ENCODE peak calls at places on chromosomes 13 and 19, in six cellular contexts. E is Panc1, K is fibroblast of the aortic adventitia, D is BJ, Z is ELF-1, J is RWPE1. N is an unnamed sample.

GRCh38 chr13:70353096-70353495 is 244.8 kb upstream of the KLHL1 start:
- DNase-seq in D (no peak), Z (no peak), K (no peak), J (no peak), E (no peak), N (no peak)

GRCh38 chr13:85724554-85725432 is 74.4 kb downstream of the SLITRK6 start:
- DNase-seq in J (no peak), Z (no peak), E (peak), D (no peak), K (no peak), N (no peak)

GRCh38 chr19:35897706-35898451 is 2.5 kb downstream of the NFKBID start:
- DNase-seq in Z (no peak), K (no peak), E (no peak), J (no peak), D (no peak), N (no peak)

GRCh38 chr13:79241697-79242096 is 164.4 kb downstream of the RBM26 start:
- DNase-seq in Z (no peak), D (no peak), K (no peak), J (no peak), E (no peak), N (no peak)

GRCh38 chr13:102721800-102722231 is 27.0 kb upstream of the METTL21C start:
- DNase-seq in D (peak), Z (no peak), J (no peak), E (no peak), K (peak), N (no peak)

GRCh38 chr13:112063309-112063626 is 3.7 kb upstream of the SOX1 start:
- DNase-seq in K (no peak), E (no peak), J (no peak), D (no peak), Z (no peak), N (no peak)

GRCh38 chr19:54462713-54463530 is 656 bp downstream of the LENG9 start:
- DNase-seq in K (peak), Z (peak), J (no peak), D (no peak), E (no peak), N (no peak)

GRCh38 chr19:869245-870177 is 10.0 kb downstream of the CFD start:
- DNase-seq in Z (peak), D (peak), E (no peak), K (peak), J (peak), N (peak)

GRCh38 chr13:50419896-50420295 is 404.7 kb downstream of the KCNRG start:
- DNase-seq in K (peak), E (no peak), Z (no peak), D (no peak), J (no peak), N (no peak)

GRCh38 chr19:15101479-15102082 is 5.6 kb upstream of the SYDE1 start:
- DNase-seq in D (no peak), J (no peak), E (peak), K (peak), Z (peak), N (peak)

GRCh38 chr13:80463673-80464352 is 122.9 kb upstream of the SPRY2 start:
- DNase-seq in J (no peak), E (no peak), D (no peak), K (peak), Z (no peak), N (no peak)

GRCh38 chr19:33946535-33947323 is 150.1 kb downstream of the KCTD15 start:
- DNase-seq in K (no peak), E (no peak), Z (no peak), D (no peak), J (no peak), N (no peak)

GRCh38 chr13:21130116-21130515 is 46.2 kb downstream of the SKA3 start:
- DNase-seq in J (no peak), D (no peak), E (no peak), Z (peak), K (peak), N (no peak)

GRCh38 chr19:12745166-12745897 is 6.3 kb upstream of the BEST2 start:
- DNase-seq in Z (peak), E (no peak), D (no peak), J (no peak), K (no peak), N (no peak)

GRCh38 chr13:90232291-90232690 is 1115.2 kb upstream of the MIR17HG start:
- DNase-seq in J (no peak), E (no peak), K (no peak), Z (no peak), D (no peak), N (no peak)

GRCh38 chr19:14434543-14435319 is 1.6 kb downstream of the PKN1 start:
- DNase-seq in D (peak), J (peak), Z (peak), K (peak), E (no peak), N (no peak)

N was measured in SK-N-MC.